ENCODE peak calls at places on chromosomes 16 and 17, in four cellular contexts. One of them, this sample, is unnamed.

GRCh38 chr16:66705790-66706505 is 9.4 kb upstream of the CMTM4 start:
- DNase-seq in hepatocyte: no peak
- DNase-seq in uterus: peak
- DNase-seq in caudate nucleus: no peak
- DNase-seq in this sample: no peak

GRCh38 chr16:77579283-77579985 is 142.9 kb upstream of the NUDT7 start:
- DNase-seq in hepatocyte: peak
- DNase-seq in uterus: no peak
- DNase-seq in caudate nucleus: no peak
- DNase-seq in this sample: no peak

GRCh38 chr16:65223335-65223734 is 101.5 kb upstream of the CDH11 start:
- DNase-seq in hepatocyte: no peak
- DNase-seq in uterus: no peak
- DNase-seq in caudate nucleus: no peak
- DNase-seq in this sample: peak

GRCh38 chr17:74239169-74239568 is 25.8 kb downstream of the TTYH2 start:
- DNase-seq in hepatocyte: no peak
- DNase-seq in uterus: peak
- DNase-seq in caudate nucleus: no peak
- DNase-seq in this sample: no peak

GRCh38 chr17:7220593-7221280 is 999 bp downstream of the ACADVL start:
- DNase-seq in hepatocyte: peak
- DNase-seq in uterus: peak
- DNase-seq in caudate nucleus: no peak
- DNase-seq in this sample: no peak

GRCh38 chr17:51118330-51119195 is 2.1 kb downstream of the SPAG9 start:
- DNase-seq in hepatocyte: peak
- DNase-seq in uterus: no peak
- DNase-seq in caudate nucleus: no peak
- DNase-seq in this sample: no peak

GRCh38 chr17:17001874-17002520 is 30.1 kb upstream of the TNFRSF13B start:
- DNase-seq in hepatocyte: peak
- DNase-seq in uterus: peak
- DNase-seq in caudate nucleus: peak
- DNase-seq in this sample: no peak

GRCh38 chr16:77877712-77878111 is 89.3 kb downstream of the VAT1L start:
- DNase-seq in hepatocyte: no peak
- DNase-seq in uterus: no peak
- DNase-seq in caudate nucleus: no peak
- DNase-seq in this sample: no peak

GRCh38 chr17:33447090-33447489 is 154.0 kb upstream of the ASIC2 start:
- DNase-seq in hepatocyte: peak
- DNase-seq in uterus: no peak
- DNase-seq in caudate nucleus: no peak
- DNase-seq in this sample: no peak

GRCh38 chr16:87860553-87861299 is 8.6 kb downstream of the SLC7A5 start:
- DNase-seq in hepatocyte: no peak
- DNase-seq in uterus: no peak
- DNase-seq in caudate nucleus: no peak
- DNase-seq in this sample: no peak

GRCh38 chr16:79261461-79261860 is 339.1 kb downstream of the MAF start:
- DNase-seq in hepatocyte: peak
- DNase-seq in uterus: no peak
- DNase-seq in caudate nucleus: peak
- DNase-seq in this sample: no peak

GRCh38 chr16:83040174-83040573 is 413.4 kb downstream of the CDH13 start:
- DNase-seq in hepatocyte: no peak
- DNase-seq in uterus: no peak
- DNase-seq in caudate nucleus: no peak
- DNase-seq in this sample: no peak

GRCh38 chr16:25108054-25108453 is 3.5 kb upstream of the LCMT1 start:
- DNase-seq in hepatocyte: no peak
- DNase-seq in uterus: no peak
- DNase-seq in caudate nucleus: no peak
- DNase-seq in this sample: no peak

GRCh38 chr16:13291934-13292333 is 390.5 kb downstream of the SHISA9 start:
- DNase-seq in hepatocyte: peak
- DNase-seq in uterus: no peak
- DNase-seq in caudate nucleus: no peak
- DNase-seq in this sample: no peak

GRCh38 chr16:75326333-75326732 is 74.9 kb upstream of the BCAR1 start:
- DNase-seq in hepatocyte: no peak
- DNase-seq in uterus: no peak
- DNase-seq in caudate nucleus: no peak
- DNase-seq in this sample: no peak

GRCh38 chr17:81132197-81132540 is 33.1 kb upstream of the PVALEF start:
- DNase-seq in hepatocyte: no peak
- DNase-seq in uterus: no peak
- DNase-seq in caudate nucleus: no peak
- DNase-seq in this sample: no peak
- H3K27ac ChIP-seq in hepatocyte: peak
- H3K27ac ChIP-seq in uterus: no peak
- H3K27ac ChIP-seq in caudate nucleus: peak
- H3K27ac ChIP-seq in this sample: peak

DNA sequence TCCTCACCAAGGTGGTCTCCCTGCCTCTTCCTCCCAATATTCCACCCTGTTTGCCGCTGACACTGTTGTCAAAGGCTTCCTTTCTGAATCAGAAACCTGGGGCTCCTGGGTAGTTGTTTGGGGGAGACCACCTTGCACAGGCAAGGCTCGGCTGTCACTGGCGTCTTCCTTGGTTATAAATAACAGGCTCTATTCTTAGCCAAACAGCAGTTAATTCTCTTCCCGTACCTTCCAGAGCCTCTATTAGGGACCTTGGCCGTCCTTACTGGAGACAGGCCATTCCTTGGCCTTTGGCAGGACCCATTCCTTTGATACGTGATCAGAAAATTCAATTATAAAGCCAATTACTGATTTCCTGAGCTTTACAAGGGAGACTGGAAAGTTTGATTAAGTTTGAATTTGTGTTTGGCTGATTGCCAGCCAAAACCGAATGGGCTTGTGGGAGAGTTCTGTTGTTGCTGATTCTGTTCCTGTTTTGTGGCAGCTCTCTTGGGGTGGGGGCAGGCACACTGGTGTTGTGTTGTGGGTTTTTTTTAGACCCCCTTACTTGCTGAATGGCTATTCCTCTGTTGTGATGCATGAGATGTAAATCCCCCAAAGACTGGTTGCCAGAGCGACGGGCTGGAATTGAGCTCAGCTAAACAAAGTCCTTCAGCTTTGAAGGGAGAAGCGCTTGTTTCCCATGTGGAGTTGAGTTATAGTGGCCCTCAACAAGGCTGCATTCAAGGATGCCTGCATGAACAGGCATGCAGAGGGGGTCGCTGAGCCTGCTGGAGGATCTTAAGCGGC is 104.6 kb downstream of the GNAO1 start:
- DNase-seq in hepatocyte: no peak
- DNase-seq in uterus: no peak
- DNase-seq in caudate nucleus: no peak
- DNase-seq in this sample: no peak
- H3K27ac ChIP-seq in hepatocyte: no peak
- H3K27ac ChIP-seq in uterus: peak
- H3K27ac ChIP-seq in caudate nucleus: peak
- H3K27ac ChIP-seq in this sample: no peak

GRCh38 chr17:82193520-82194236 is 19.0 kb downstream of the CCDC57 start:
- DNase-seq in hepatocyte: no peak
- DNase-seq in uterus: no peak
- DNase-seq in caudate nucleus: no peak
- DNase-seq in this sample: no peak
- H3K27ac ChIP-seq in hepatocyte: no peak
- H3K27ac ChIP-seq in uterus: no peak
- H3K27ac ChIP-seq in caudate nucleus: no peak
- H3K27ac ChIP-seq in this sample: no peak

GRCh38 chr16:84360170-84360569 is 8.2 kb upstream of the ATP2C2 start:
- DNase-seq in hepatocyte: no peak
- DNase-seq in uterus: no peak
- DNase-seq in caudate nucleus: no peak
- DNase-seq in this sample: no peak

GRCh38 chr16:84362410-84362809 is 5.9 kb upstream of the ATP2C2 start:
- DNase-seq in hepatocyte: no peak
- DNase-seq in uterus: no peak
- DNase-seq in caudate nucleus: peak
- DNase-seq in this sample: no peak

GRCh38 chr16:84359326-84359725 is 9.0 kb upstream of the ATP2C2 start:
- DNase-seq in hepatocyte: no peak
- DNase-seq in uterus: no peak
- DNase-seq in caudate nucleus: no peak
- DNase-seq in this sample: no peak

GRCh38 chr16:84360748-84361147 is 7.6 kb upstream of the ATP2C2 start:
- DNase-seq in hepatocyte: no peak
- DNase-seq in uterus: no peak
- DNase-seq in caudate nucleus: no peak
- DNase-seq in this sample: no peak

GRCh38 chr16:84361546-84361945 is 6.8 kb upstream of the ATP2C2 start:
- DNase-seq in hepatocyte: no peak
- DNase-seq in uterus: no peak
- DNase-seq in caudate nucleus: no peak
- DNase-seq in this sample: no peak
- H3K27ac ChIP-seq in hepatocyte: no peak
- H3K27ac ChIP-seq in uterus: no peak
- H3K27ac ChIP-seq in caudate nucleus: no peak
- H3K27ac ChIP-seq in this sample: no peak

GRCh38 chr16:58620396-58620795 is 9.2 kb downstream of the CNOT1 start:
- DNase-seq in hepatocyte: no peak
- DNase-seq in uterus: no peak
- DNase-seq in caudate nucleus: no peak
- DNase-seq in this sample: no peak

GRCh38 chr16:58615280-58615679 is 14.3 kb downstream of the CNOT1 start:
- DNase-seq in hepatocyte: no peak
- DNase-seq in uterus: no peak
- DNase-seq in caudate nucleus: no peak
- DNase-seq in this sample: no peak

GRCh38 chr16:58614212-58614611 is 15.4 kb downstream of the CNOT1 start:
- DNase-seq in hepatocyte: no peak
- DNase-seq in uterus: no peak
- DNase-seq in caudate nucleus: no peak
- DNase-seq in this sample: no peak

DNA sequence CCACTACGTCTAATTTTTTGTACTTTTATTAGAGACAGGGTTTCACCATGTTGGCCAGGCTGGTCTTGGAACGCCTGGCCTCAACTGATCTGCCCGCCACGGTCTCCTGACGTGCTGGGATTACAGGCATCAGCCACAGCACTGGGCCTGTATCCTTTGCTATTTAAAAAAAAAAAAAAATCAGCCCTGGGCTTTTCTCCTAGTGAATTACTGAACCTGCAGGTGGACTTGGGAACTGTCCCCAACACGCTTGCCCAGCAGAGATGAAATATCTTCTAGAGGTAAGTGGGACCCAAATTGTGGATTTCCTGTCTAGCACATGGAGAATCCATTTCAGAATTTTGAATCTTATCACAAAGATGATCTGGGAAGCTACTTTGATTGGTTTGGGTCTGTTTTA is 14.8 kb downstream of the CNOT1 start:
- DNase-seq in hepatocyte: no peak
- DNase-seq in uterus: no peak
- DNase-seq in caudate nucleus: no peak
- DNase-seq in this sample: no peak
- H3K27ac ChIP-seq in hepatocyte: no peak
- H3K27ac ChIP-seq in uterus: no peak
- H3K27ac ChIP-seq in caudate nucleus: no peak
- H3K27ac ChIP-seq in this sample: no peak

GRCh38 chr16:57481421-57481820 is 4.9 kb downstream of the DOK4 start:
- DNase-seq in hepatocyte: no peak
- DNase-seq in uterus: no peak
- DNase-seq in caudate nucleus: no peak
- DNase-seq in this sample: no peak

GRCh38 chr16:57479422-57480126 is 6.7 kb downstream of the DOK4 start:
- DNase-seq in hepatocyte: peak
- DNase-seq in uterus: peak
- DNase-seq in caudate nucleus: no peak
- DNase-seq in this sample: no peak

GRCh38 chr16:57479043-57479421 is 7.3 kb downstream of the DOK4 start:
- DNase-seq in hepatocyte: no peak
- DNase-seq in uterus: no peak
- DNase-seq in caudate nucleus: no peak
- DNase-seq in this sample: no peak

GRCh38 chr16:57480127-57480753 is 6.1 kb downstream of the DOK4 start:
- DNase-seq in hepatocyte: peak
- DNase-seq in uterus: peak
- DNase-seq in caudate nucleus: no peak
- DNase-seq in this sample: no peak

DNA sequence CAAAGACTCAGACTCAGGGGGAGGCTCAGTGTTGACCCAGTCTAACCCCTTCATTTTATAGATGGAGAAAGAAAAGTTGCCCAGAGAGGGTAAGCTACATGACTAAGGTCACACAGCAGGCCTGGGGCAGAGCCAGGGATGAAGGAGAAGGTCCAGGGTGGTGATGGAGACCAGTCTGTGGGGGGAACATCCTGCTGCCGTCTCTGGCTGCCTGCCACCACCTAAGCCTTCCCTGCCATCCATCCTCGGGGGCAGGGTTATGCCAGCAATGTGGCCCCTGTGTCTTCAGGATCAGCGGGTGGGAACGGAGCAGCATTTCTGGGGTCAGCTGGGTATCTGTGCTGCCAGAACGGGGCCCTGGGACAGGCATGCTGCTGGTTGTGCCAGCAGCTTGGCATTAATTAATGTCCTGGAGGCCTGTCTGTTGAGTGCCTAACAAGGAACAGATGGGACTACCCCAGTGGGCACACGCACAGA is 5.5 kb downstream of the DOK4 start:
- DNase-seq in hepatocyte: no peak
- DNase-seq in uterus: no peak
- DNase-seq in caudate nucleus: no peak
- DNase-seq in this sample: no peak
- H3K27ac ChIP-seq in hepatocyte: peak
- H3K27ac ChIP-seq in uterus: peak
- H3K27ac ChIP-seq in caudate nucleus: no peak
- H3K27ac ChIP-seq in this sample: peak

GRCh38 chr16:19644877-19645276 is 73.2 kb downstream of the KNOP1 start:
- DNase-seq in hepatocyte: peak
- DNase-seq in uterus: peak
- DNase-seq in caudate nucleus: no peak
- DNase-seq in this sample: no peak
- H3K27ac ChIP-seq in hepatocyte: no peak
- H3K27ac ChIP-seq in uterus: peak
- H3K27ac ChIP-seq in caudate nucleus: no peak
- H3K27ac ChIP-seq in this sample: peak

DNA sequence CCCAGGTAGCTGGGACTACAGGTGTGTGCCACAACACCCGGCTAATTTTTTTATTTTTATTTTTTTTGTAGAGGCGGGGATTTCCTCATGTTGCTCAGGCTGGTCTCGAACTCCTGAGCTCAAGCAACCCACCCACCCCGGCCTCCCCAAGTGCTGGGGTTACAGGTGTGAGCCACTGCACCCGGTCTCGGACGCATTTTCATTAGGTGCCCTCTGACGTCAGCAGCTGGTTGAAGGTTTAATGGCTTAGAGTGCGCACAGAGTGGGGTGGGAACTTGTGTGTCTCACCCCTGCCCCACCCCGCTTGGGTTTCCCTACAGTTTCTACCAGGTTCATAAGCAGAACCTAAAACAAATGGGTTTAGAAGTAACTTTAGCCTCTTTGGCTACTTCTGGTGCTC is 109.0 kb downstream of the N4BP1 start:
- DNase-seq in hepatocyte: no peak
- DNase-seq in uterus: no peak
- DNase-seq in caudate nucleus: no peak
- DNase-seq in this sample: no peak
- H3K27ac ChIP-seq in hepatocyte: peak
- H3K27ac ChIP-seq in uterus: peak
- H3K27ac ChIP-seq in caudate nucleus: no peak
- H3K27ac ChIP-seq in this sample: peak

GRCh38 chr16:35215287-35215686 is 1755.9 kb downstream of the TP53TG3F start:
- DNase-seq in hepatocyte: no peak
- DNase-seq in uterus: no peak
- DNase-seq in caudate nucleus: no peak
- DNase-seq in this sample: no peak
- H3K27ac ChIP-seq in hepatocyte: no peak
- H3K27ac ChIP-seq in uterus: no peak
- H3K27ac ChIP-seq in caudate nucleus: no peak
- H3K27ac ChIP-seq in this sample: no peak

This sample was measured in esophagus muscularis mucosa.